ENCODE peak calls at places on chromosomes 5 and 9, in four cellular contexts. L is kidney, F is mesendoderm, P is tibial nerve. S is an unnamed sample. For H3K4me1, the result is how much of the 10 kb centered on the place peaks cover.

GRCh38 chr5:77935516-77936364 is 159.6 kb upstream of the TBCA start:
- DNase-seq in F (no peak), P (no peak), L (no peak), S (no peak)

GRCh38 chr9:12916037-12916436 is 141.2 kb downstream of the LURAP1L start:
- DNase-seq in F (peak), P (no peak), L (no peak), S (no peak)

GRCh38 chr5:146906803-146907202 is 28.2 kb upstream of the PPP2R2B start:
- DNase-seq in L (no peak), F (peak), P (no peak), S (no peak)

GRCh38 chr9:93682155-93682968 is 106.0 kb downstream of the PHF2 start:
- DNase-seq in P (peak), F (peak), L (peak), S (peak)

GRCh38 chr5:124651663-124652513 is 94.6 kb downstream of the ZNF608 start:
- DNase-seq in L (peak), P (peak), F (peak), S (peak)

GRCh38 chr9:101737705-101738565 is 512 bp downstream of the GRIN3A start:
- DNase-seq in P (no peak), L (peak), F (peak), S (no peak)

GRCh38 chr9:20524776-20525175 is 97.5 kb downstream of the MLLT3 start:
- DNase-seq in L (no peak), P (no peak), F (peak), S (no peak)

GRCh38 chr9:133732351-133733073 is 5.6 kb downstream of the SARDH start:
- DNase-seq in P (no peak), F (no peak), L (peak), S (no peak)

GRCh38 chr5:54480296-54480695 is 24.8 kb downstream of the HSPB3 start:
- DNase-seq in F (no peak), L (no peak), P (no peak), S (no peak)

GRCh38 chr9:104864675-104865104 is 63.3 kb downstream of the ABCA1 start:
- DNase-seq in P (peak), L (no peak), F (no peak), S (no peak)
- H3K4me1 ChIP-seq in P (under half), L (under half), F (under half), S (under half)

GRCh38 chr9:35911690-35912089 is 2.4 kb downstream of the SPAAR start:
- DNase-seq in P (no peak), F (no peak), L (no peak), S (no peak)
- H3K4me1 ChIP-seq in P (under half), F (under half), L (half or more), S (half or more)

DNA sequence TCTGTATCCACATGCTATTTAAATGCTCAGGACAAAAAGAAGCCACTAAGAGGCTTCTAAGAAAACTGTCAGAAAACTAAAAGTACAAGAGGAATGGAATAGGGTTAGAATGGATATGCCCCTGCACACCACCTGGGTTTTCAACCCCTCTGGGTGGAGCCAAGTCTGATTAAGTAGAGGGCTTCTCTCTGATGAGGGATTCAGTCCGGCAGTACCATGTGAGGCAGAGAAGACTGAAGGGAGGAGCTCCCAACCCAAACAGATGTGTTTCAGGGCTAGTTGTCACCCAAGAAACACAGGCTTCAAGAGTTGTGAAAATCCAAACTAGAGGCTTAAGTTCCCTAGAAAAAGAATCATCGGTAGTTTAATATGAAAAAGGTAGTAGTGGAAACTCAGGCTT is 12.5 kb downstream of the NREP start:
- DNase-seq in F (no peak), L (no peak), P (no peak), S (no peak)
- H3K4me1 ChIP-seq in F (under half), L (under half), P (under half), S (under half)

GRCh38 chr5:154483654-154484392 is 5.8 kb upstream of the HAND1 start:
- DNase-seq in P (no peak), F (no peak), L (no peak), S (no peak)
- H3K4me1 ChIP-seq in P (under half), F (under half), L (under half), S (under half)

DNA sequence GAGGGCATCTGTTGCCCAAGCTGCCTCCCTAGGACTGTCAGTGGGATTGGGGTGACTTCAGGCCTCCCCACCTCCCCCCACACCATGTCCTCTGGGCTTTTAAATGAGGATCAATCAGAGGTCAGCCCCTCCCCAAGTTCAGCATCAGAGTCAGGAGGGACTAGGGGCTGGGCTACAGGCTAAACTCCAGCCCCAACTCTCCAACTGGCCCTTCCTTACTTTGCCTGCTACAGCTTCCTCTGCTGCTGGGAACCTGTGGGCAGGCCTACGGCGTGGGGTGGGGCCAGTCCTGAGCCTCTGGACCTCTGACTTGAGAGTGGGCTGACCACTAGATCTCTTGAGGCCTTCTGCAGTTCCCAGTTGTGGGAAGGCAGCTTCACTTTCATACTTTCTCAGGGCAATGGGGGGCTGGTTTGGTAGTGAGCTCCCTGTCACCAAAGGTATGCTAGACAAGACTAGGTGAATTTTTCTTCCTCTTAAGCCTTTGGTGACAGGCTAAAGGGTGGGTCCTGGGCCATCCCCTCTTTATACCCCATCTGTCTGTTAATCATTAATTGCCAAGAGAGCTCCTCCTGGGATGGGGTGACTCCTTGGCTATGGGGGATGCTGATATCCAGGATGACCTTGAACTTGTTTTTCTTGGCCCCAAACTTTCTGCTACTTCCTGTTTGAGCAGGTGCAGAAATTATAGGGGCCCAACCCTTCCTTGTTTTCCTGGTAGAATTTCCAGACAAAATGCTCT is 10.8 kb upstream of the DAB2IP start:
- DNase-seq in P (no peak), L (peak), F (no peak), S (no peak)
- H3K4me1 ChIP-seq in P (under half), L (under half), F (under half), S (under half)

GRCh38 chr9:128274245-128274644 is 1.6 kb downstream of the GOLGA2 start:
- DNase-seq in P (no peak), F (no peak), L (no peak), S (no peak)
- H3K4me1 ChIP-seq in P (under half), F (under half), L (under half), S (under half)

S was measured in tibial artery.